ENCODE peak calls at places on chromosome 21, in six cellular contexts. K, Q, B, M, P and F are unnamed samples.

GRCh38 chr21:37560385-37560784 is 193.8 kb downstream of the DYRK1A start:
- DNase-seq in K (no peak), Q (no peak), B (no peak), M (no peak), P (no peak), F (no peak)

GRCh38 chr21:20721151-20721550 is 277.1 kb upstream of the NCAM2 start:
- DNase-seq in K (no peak), Q (no peak), B (no peak), M (no peak), P (no peak), F (no peak)

GRCh38 chr21:44407493-44407892 is 47.8 kb upstream of the LRRC3 start:
- DNase-seq in K (no peak), Q (no peak), B (no peak), M (no peak), P (no peak), F (no peak)

GRCh38 chr21:45898781-45899180 is 82.8 kb upstream of the COL6A1 start:
- DNase-seq in K (no peak), Q (peak), B (no peak), M (no peak), P (no peak), F (no peak)

GRCh38 chr21:39582749-39583148 is 30.0 kb upstream of the B3GALT5 start:
- DNase-seq in K (no peak), Q (no peak), B (no peak), M (no peak), P (no peak), F (no peak)

GRCh38 chr21:45471229-45472052 is 66.5 kb downstream of the COL18A1 start:
- DNase-seq in K (no peak), Q (peak), B (peak), M (peak), P (no peak), F (no peak)

GRCh38 chr21:45299026-45299863 is 11.6 kb upstream of the POFUT2 start:
- DNase-seq in K (no peak), Q (no peak), B (peak), M (no peak), P (no peak), F (peak)

GRCh38 chr21:20570824-20571232 is 427.4 kb upstream of the NCAM2 start:
- DNase-seq in K (no peak), Q (no peak), B (no peak), M (no peak), P (no peak), F (no peak)

GRCh38 chr21:20968391-20968790 is 29.8 kb upstream of the NCAM2 start:
- DNase-seq in K (no peak), Q (no peak), B (no peak), M (no peak), P (no peak), F (no peak)